ENCODE peak calls at places on chromosomes 16 and 17, in eight cellular contexts. C is uterus, O is sigmoid colon, M is fibroblast of lung, R is thoracic aorta, G is heart left ventricle, X is colonic mucosa, B is right atrium auricular region. J is an unnamed sample. For H3K4me1, the result is how much of the 10 kb centered on the place peaks cover.

GRCh38 chr16:65710107-65710506 is 588.2 kb upstream of the CDH11 start:
- DNase-seq in O (no peak), R (no peak), G (no peak), B (no peak), X (no peak), C (no peak), M (no peak), J (no peak)

GRCh38 chr17:17141279-17141678 is 64.9 kb downstream of the PLD6 start:
- DNase-seq in R (no peak), G (no peak), M (no peak), X (no peak), C (no peak), B (no peak), O (no peak), J (no peak)

GRCh38 chr17:1379930-1380313 is 20.1 kb downstream of the YWHAE start:
- DNase-seq in R (no peak), B (no peak), O (no peak), G (no peak), X (no peak), M (no peak), C (no peak), J (no peak)

GRCh38 chr16:71954180-71954579 is 46.0 kb downstream of the PKD1L3 start:
- DNase-seq in X (no peak), O (no peak), M (no peak), G (no peak), B (no peak), R (no peak), C (no peak), J (no peak)

GRCh38 chr16:69851491-69852240 is 89.5 kb downstream of the WWP2 start:
- DNase-seq in M (peak), R (no peak), X (no peak), B (no peak), C (no peak), G (no peak), O (no peak), J (no peak)

GRCh38 chr17:44376124-44376523 is 12.5 kb upstream of the FAM171A2 start:
- DNase-seq in M (no peak), G (peak), X (no peak), O (peak), B (no peak), C (no peak), R (no peak), J (no peak)

GRCh38 chr16:69796285-69797118 is 34.4 kb downstream of the WWP2 start:
- DNase-seq in B (no peak), R (no peak), C (peak), G (peak), M (peak), X (peak), O (peak), J (peak)

GRCh38 chr16:53886482-53887378 is 182.8 kb downstream of the FTO start:
- DNase-seq in O (no peak), X (no peak), C (no peak), R (no peak), M (no peak), B (no peak), G (no peak), J (no peak)

GRCh38 chr17:50603340-50603739 is 31.3 kb upstream of the ABCC3 start:
- DNase-seq in O (no peak), M (no peak), X (no peak), R (no peak), B (no peak), G (no peak), C (no peak), J (no peak)

GRCh38 chr16:6265956-6266355 is 1066.7 kb upstream of the RBFOX1 start:
- DNase-seq in O (no peak), R (no peak), B (no peak), C (no peak), G (no peak), X (no peak), M (peak), J (no peak)

GRCh38 chr17:28334176-28334575 is 1.1 kb downstream of the IFT20 start:
- DNase-seq in G (no peak), B (no peak), M (no peak), C (no peak), X (no peak), O (peak), R (no peak), J (no peak)

GRCh38 chr16:50627419-50627818 is 53.7 kb downstream of the SNX20 start:
- DNase-seq in B (peak), G (peak), O (peak), X (peak), R (peak), C (peak), M (peak), J (no peak)

GRCh38 chr17:5563451-5563850 is 20.9 kb downstream of the NLRP1 start:
- DNase-seq in M (peak), O (no peak), G (no peak), X (no peak), C (no peak), R (no peak), B (no peak), J (no peak)

GRCh38 chr17:31068291-31068690 is 26.5 kb upstream of the NF1 start:
- DNase-seq in G (peak), O (no peak), M (no peak), R (no peak), X (peak), C (no peak), B (no peak), J (no peak)

GRCh38 chr17:75219815-75220214 is 14.3 kb downstream of the NUP85 start:
- DNase-seq in R (no peak), G (no peak), O (no peak), M (no peak), X (no peak), C (no peak), B (no peak), J (no peak)

GRCh38 chr17:65055708-65056638 is 567 bp downstream of the GNA13 start:
- DNase-seq in R (peak), O (peak), M (peak), X (peak), G (peak), B (peak), C (peak), J (peak)

GRCh38 chr17:75267146-75267402 is 4.0 kb downstream of the MIF4GD start:
- DNase-seq in B (no peak), O (no peak), G (no peak), X (no peak), R (no peak), M (no peak), C (no peak), J (peak)

GRCh38 chr16:67212766-67213165 is 13.8 kb downstream of the ELMO3 start:
- DNase-seq in G (no peak), X (no peak), B (no peak), R (no peak), M (no peak), C (no peak), O (no peak), J (no peak)

GRCh38 chr16:19781196-19781595 is 63.1 kb downstream of the IQCK start:
- DNase-seq in R (no peak), B (no peak), M (peak), X (peak), C (no peak), G (no peak), O (no peak), J (no peak)

GRCh38 chr17:4558311-4558972 is 1.9 kb downstream of the GGT6 start:
- DNase-seq in O (no peak), B (no peak), M (no peak), G (no peak), X (no peak), R (no peak), C (no peak), J (peak)

GRCh38 chr16:17258848-17259713 is 211.7 kb downstream of the XYLT1 start:
- DNase-seq in B (no peak), C (no peak), M (no peak), G (no peak), X (no peak), R (no peak), O (no peak), J (no peak)

GRCh38 chr17:32695864-32696263 is 181.1 kb downstream of the MYO1D start:
- DNase-seq in G (no peak), M (no peak), R (no peak), B (no peak), C (no peak), O (no peak), X (no peak), J (no peak)

GRCh38 chr17:64736804-64737492 is 74.8 kb upstream of the SMURF2 start:
- DNase-seq in C (no peak), B (no peak), M (peak), G (no peak), X (peak), O (no peak), R (no peak), J (no peak)

GRCh38 chr16:72124761-72125634 is 31.4 kb downstream of the DHX38 start:
- DNase-seq in B (peak), C (peak), R (no peak), M (peak), X (peak), O (peak), G (peak), J (peak)

GRCh38 chr16:20520103-20520502 is 56.1 kb downstream of the ACSM2B start:
- DNase-seq in G (no peak), C (no peak), M (no peak), O (no peak), X (no peak), B (no peak), R (no peak), J (no peak)

GRCh38 chr16:4416200-4417032 is at the start of gene CORO7:
- DNase-seq in M (peak), X (peak), G (peak), O (peak), R (peak), C (peak), B (peak), J (peak)

GRCh38 chr17:59266748-59267147 is 46.4 kb downstream of the GDPD1 start:
- DNase-seq in C (no peak), G (no peak), X (no peak), R (no peak), O (no peak), M (no peak), B (no peak), J (no peak)

GRCh38 chr17:10745231-10745630 is 15.4 kb upstream of the TMEM220 start:
- DNase-seq in O (peak), B (no peak), M (peak), G (no peak), R (no peak), X (no peak), C (no peak), J (no peak)

GRCh38 chr17:50102164-50102991 is 7.2 kb downstream of the PDK2 start:
- DNase-seq in R (no peak), M (no peak), B (peak), X (peak), G (peak), O (peak), C (no peak), J (peak)

GRCh38 chr17:49514374-49514738 is 19.3 kb downstream of the NGFR start:
- DNase-seq in X (no peak), G (no peak), R (no peak), M (no peak), B (no peak), O (no peak), C (peak), J (no peak)

GRCh38 chr16:53220585-53220984 is 165.8 kb downstream of the CHD9 start:
- DNase-seq in C (no peak), M (peak), X (no peak), B (no peak), R (no peak), G (no peak), O (no peak), J (no peak)

GRCh38 chr17:55056530-55056929 is 88.0 kb downstream of the STXBP4 start:
- DNase-seq in R (no peak), M (peak), B (no peak), C (no peak), X (peak), G (no peak), O (no peak), J (no peak)

GRCh38 chr17:7835818-7836595 is 2.0 kb downstream of the KDM6B start:
- DNase-seq in B (no peak), O (peak), R (no peak), G (peak), M (peak), X (peak), C (no peak), J (peak)

GRCh38 chr16:84982434-84982833 is 28.9 kb downstream of the ZDHHC7 start:
- DNase-seq in G (no peak), M (no peak), R (no peak), B (no peak), X (peak), C (no peak), O (no peak), J (peak)
- TF ChIP-seq CTCF in G (no peak), M (no peak), R (no peak), B (peak), X (peak), C (no peak), O (no peak), J (no peak)

DNA sequence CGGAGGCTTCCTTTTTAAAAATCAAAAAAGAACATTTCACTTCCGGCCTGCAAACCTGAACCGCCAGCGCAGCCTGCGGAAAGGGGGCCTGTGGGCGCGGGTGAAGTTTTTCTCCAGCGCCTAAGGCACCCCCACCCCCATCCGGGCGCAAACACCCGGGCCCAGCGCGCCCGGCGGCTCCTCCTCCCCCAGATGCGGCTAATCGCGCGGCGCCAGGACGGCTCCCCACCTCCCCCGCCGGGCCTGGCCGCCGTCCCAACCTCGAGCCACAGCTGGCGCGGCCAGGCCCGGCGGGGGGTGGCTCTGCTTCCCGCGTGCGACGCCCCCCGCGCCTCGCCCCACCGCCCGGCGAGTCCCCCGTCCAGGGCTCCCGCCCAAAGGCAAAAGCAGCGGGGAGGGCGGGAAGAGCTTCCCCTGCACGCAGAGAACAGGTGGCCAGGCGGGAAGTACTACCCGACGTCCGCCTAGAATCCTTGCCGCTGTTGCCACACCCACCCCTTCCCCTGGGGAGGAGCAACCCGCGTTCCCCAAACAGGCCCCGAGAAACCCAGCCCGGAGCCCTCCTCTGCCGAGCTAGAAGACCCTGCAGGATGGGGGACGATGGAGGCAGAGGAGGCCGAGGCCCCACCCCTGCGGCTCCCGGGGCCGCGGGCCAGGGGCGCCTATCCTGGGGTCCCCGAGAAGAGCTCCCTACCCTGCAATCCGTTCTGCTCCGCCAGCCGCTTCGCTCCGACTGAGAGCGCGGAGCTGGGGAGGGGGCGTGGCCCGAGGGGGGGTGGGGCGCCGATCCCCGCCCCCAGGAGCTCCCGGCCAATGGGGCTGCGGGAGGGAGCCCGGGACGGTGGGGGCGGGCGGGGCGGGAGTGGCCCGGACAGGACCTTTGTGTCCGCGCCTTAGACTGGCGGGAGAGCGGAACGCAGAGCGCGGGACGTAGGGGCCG is at the start of gene CARHSP1:
- DNase-seq in R (peak), G (peak), M (peak), O (peak), C (peak), B (peak), X (peak), J (peak)
- H3K4me1 ChIP-seq in R (half or more), G (half or more), M (under half), O (under half), C (under half), B (under half), X (under half), J (under half)

DNA sequence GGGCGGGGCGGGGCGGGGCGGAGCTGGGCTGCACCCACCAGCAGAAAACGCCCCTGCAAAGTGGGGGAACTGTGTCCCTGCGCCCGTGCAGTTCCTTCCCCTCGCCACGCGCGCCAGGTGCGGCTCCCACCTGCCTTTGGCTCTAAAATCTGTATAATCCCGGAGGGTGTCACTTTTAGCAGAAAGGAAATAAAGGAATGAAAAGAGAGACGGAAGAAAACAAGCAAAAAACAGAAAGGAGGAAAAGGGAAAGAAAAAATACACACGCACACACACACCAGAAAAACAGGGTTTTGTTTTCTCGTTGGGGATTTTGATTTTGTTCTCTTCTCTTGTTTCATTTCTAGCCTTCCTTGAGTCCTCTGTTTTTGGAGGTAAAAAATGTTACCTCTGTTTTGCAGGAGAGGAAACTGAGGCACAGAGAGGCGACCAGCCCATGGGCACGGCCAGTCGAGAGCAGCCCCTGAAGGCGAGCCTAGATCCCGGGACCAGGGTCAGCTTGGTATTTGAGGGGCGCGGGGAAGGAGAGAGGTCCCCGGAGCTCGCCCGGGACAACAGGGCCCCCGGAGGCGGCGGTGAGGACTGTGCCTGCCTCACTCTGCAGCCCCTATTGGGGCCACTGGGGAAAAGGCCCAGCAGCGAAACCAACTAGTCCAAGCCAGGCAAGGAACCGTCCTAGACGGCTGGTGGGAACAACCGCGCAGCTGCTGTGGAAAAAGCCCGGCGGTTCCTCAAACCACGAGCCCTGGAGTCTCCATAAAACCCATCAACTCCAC is 594 bp upstream of the CARHSP1 start:
- DNase-seq in X (no peak), B (no peak), M (no peak), G (no peak), O (no peak), C (no peak), R (no peak), J (no peak)
- TF ChIP-seq CTCF in X (no peak), B (no peak), M (no peak), G (no peak), O (no peak), C (peak), R (no peak), J (no peak)

GRCh38 chr17:38454528-38454927 is 26.3 kb downstream of the ARHGAP23 start:
- DNase-seq in X (no peak), O (peak), G (peak), C (peak), B (peak), R (peak), M (peak), J (peak)
- H3K4me1 ChIP-seq in X (under half), O (under half), G (half or more), C (under half), B (under half), R (half or more), M (under half), J (under half)

J was measured in upper lobe of right lung.